ENCODE peak calls at places on chromosomes 2 and 18, in ten cellular contexts. X, I, K, T, N, J, Q, C, D and R are unnamed samples.
A peak's percentile ranks its signal among the peaks of the same experiment; 100 is the strongest.

GRCh38 chr2:228048838-228049490 is 132.5 kb downstream of the SPHKAP start:
- DNase-seq in X (peak; percentile 2), I (peak; percentile 11), K (peak; percentile 19), T (peak; percentile 62), N (no peak), J (peak; percentile 7), Q (no peak), C (peak; percentile 93), D (peak; percentile 24), R (peak; percentile 56)

GRCh38 chr18:79121746-79122474 is 52.7 kb downstream of the ATP9B start:
- DNase-seq in X (no peak), I (peak; percentile 64), K (peak; percentile 80), T (no peak), N (no peak), J (no peak), Q (no peak), C (no peak), D (peak; percentile 11), R (peak; percentile 24)

GRCh38 chr2:46643493-46643892 is 164.1 kb downstream of the TMEM247 start:
- DNase-seq in X (no peak), I (no peak), K (no peak), T (peak; percentile 83), N (no peak), J (no peak), Q (no peak), C (no peak), D (no peak), R (no peak)

GRCh38 chr2:217943379-217944321 is 59.1 kb downstream of the TNS1 start:
- DNase-seq in X (peak; percentile 74), I (peak; percentile 58), K (peak; percentile 70), T (peak; percentile 35), N (peak; percentile 90), J (peak; percentile 91), Q (no peak), C (no peak), D (peak; percentile 55), R (peak; percentile 48)

GRCh38 chr2:191262436-191262835 is 17.2 kb downstream of the MYO1B start:
- DNase-seq in X (no peak), I (no peak), K (no peak), T (no peak), N (no peak), J (no peak), Q (no peak), C (peak; percentile 73), D (no peak), R (no peak)

GRCh38 chr18:55868909-55869308 is 280.9 kb upstream of the TCF4 start:
- DNase-seq in X (no peak), I (peak; percentile 76), K (peak; percentile 42), T (no peak), N (no peak), J (no peak), Q (no peak), C (peak; percentile 46), D (peak; percentile 68), R (peak; percentile 27)

GRCh38 chr2:23900133-23900926 is 26.6 kb downstream of the ATAD2B start:
- DNase-seq in X (no peak), I (peak; percentile 69), K (peak; percentile 60), T (peak; percentile 54), N (no peak), J (no peak), Q (no peak), C (peak; percentile 85), D (peak; percentile 41), R (no peak)

GRCh38 chr2:64637931-64638330 is 15.8 kb downstream of the SERTAD2 start:
- DNase-seq in X (peak; percentile 47), I (peak; percentile 31), K (no peak), T (no peak), N (no peak), J (no peak), Q (no peak), C (peak; percentile 88), D (no peak), R (no peak)

GRCh38 chr2:191222507-191222906 is 22.7 kb upstream of the MYO1B start:
- DNase-seq in X (no peak), I (no peak), K (peak; percentile 36), T (no peak), N (no peak), J (peak; percentile 34), Q (no peak), C (peak; percentile 71), D (no peak), R (peak; percentile 67)

GRCh38 chr2:8132371-8132831 is 549.5 kb upstream of the ID2 start:
- DNase-seq in X (no peak), I (no peak), K (peak; percentile 66), T (no peak), N (no peak), J (peak; percentile 24), Q (no peak), C (no peak), D (no peak), R (peak; percentile 33)

GRCh38 chr18:14947482-14948162 is 199.7 kb downstream of the ANKRD30B start:
- DNase-seq in X (no peak), I (no peak), K (no peak), T (no peak), N (no peak), J (no peak), Q (no peak), C (no peak), D (no peak), R (no peak)

GRCh38 chr2:224308267-224308911 is 93.5 kb downstream of the FAM124B start:
- DNase-seq in X (no peak), I (no peak), K (no peak), T (no peak), N (no peak), J (no peak), Q (no peak), C (no peak), D (no peak), R (no peak)

GRCh38 chr18:519019-519879 is 18.7 kb upstream of the COLEC12 start:
- DNase-seq in X (peak; percentile 40), I (peak; percentile 80), K (peak; percentile 73), T (no peak), N (peak; percentile 63), J (peak; percentile 62), Q (no peak), C (no peak), D (peak; percentile 40), R (peak; percentile 49)

GRCh38 chr2:219087848-219088247 is 27.1 kb upstream of the IHH start:
- DNase-seq in X (no peak), I (peak; percentile 7), K (no peak), T (no peak), N (no peak), J (no peak), Q (no peak), C (no peak), D (no peak), R (no peak)

GRCh38 chr2:30915485-30915884 is 108.2 kb upstream of the CAPN13 start:
- DNase-seq in X (peak; percentile 17), I (peak; percentile 0), K (no peak), T (peak; percentile 34), N (peak; percentile 56), J (peak; percentile 27), Q (no peak), C (peak; percentile 62), D (peak; percentile 12), R (no peak)

GRCh38 chr2:67797801-67798535 is 264.8 kb downstream of the C1D start:
- DNase-seq in X (no peak), I (peak; percentile 66), K (peak; percentile 64), T (no peak), N (no peak), J (no peak), Q (no peak), C (peak; percentile 30), D (peak; percentile 72), R (peak; percentile 59)

GRCh38 chr2:67799889-67800288 is 262.9 kb downstream of the C1D start:
- DNase-seq in X (no peak), I (no peak), K (no peak), T (no peak), N (no peak), J (no peak), Q (no peak), C (no peak), D (no peak), R (no peak)

GRCh38 chr2:67802824-67803223 is 260.0 kb downstream of the C1D start:
- DNase-seq in X (no peak), I (no peak), K (no peak), T (no peak), N (no peak), J (no peak), Q (no peak), C (no peak), D (no peak), R (no peak)

GRCh38 chr2:67798536-67799160 is 264.2 kb downstream of the C1D start:
- DNase-seq in X (no peak), I (peak; percentile 14), K (no peak), T (no peak), N (no peak), J (no peak), Q (no peak), C (no peak), D (no peak), R (no peak)

DNA sequence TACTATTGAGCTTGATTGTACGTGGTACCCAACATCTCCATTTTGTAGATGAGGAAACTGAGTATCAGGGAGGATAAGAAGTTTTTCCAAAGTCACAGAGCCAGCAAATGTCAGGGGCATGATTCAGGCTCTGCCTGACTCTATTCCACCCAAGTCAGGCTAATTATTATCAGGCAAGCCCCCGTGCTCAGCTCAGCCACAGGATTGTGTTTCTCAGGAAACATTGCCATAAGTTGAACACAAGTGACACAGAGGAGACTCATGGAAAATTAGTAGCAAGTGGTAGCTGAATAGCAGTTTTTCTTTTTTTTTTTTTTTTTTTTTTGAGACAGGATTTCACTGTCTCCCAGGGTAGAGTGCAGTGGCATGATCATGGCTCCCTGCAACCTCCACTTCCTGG is 260.5 kb downstream of the C1D start:
- DNase-seq in X (no peak), I (no peak), K (no peak), T (no peak), N (no peak), J (no peak), Q (no peak), C (no peak), D (no peak), R (no peak)
- H3K4me3 ChIP-seq in X (no peak overlapping the region), I (no peak overlapping the region), K (no peak overlapping the region), T (no peak overlapping the region), N (no peak overlapping the region), J (no peak overlapping the region), Q (no peak overlapping the region), C (no peak overlapping the region), D (no peak overlapping the region), R (no peak overlapping the region)

GRCh38 chr2:233208382-233209116 is 42.9 kb upstream of the ATG16L1 start:
- DNase-seq in X (no peak), I (no peak), K (peak; percentile 9), T (peak; percentile 31), N (no peak), J (no peak), Q (no peak), C (no peak), D (no peak), R (no peak)
- TF ChIP-seq CTCF in X (no peak), I (no peak), K (no peak), T (no peak), N (no peak), J (no peak), Q (no peak), C (peak; percentile 10), D (no peak), R (no peak)

GRCh38 chr18:35835838-35836237 is 136.6 kb upstream of the RMP24 start:
- DNase-seq in X (no peak), I (no peak), K (no peak), T (no peak), N (no peak), J (no peak), Q (no peak), C (no peak), D (no peak), R (no peak)
- H3K4me3 ChIP-seq in X (no peak overlapping the region), I (no peak overlapping the region), K (no peak overlapping the region), T (no peak overlapping the region), N (no peak overlapping the region), J (no peak overlapping the region), Q (no peak overlapping the region), C (no peak overlapping the region), D (no peak overlapping the region), R (no peak overlapping the region)

GRCh38 chr2:120283649-120284048 is 31.0 kb downstream of the RALB start:
- DNase-seq in X (no peak), I (peak; percentile 63), K (peak; percentile 52), T (peak; percentile 18), N (no peak), J (no peak), Q (no peak), C (no peak), D (no peak), R (peak; percentile 50)
- TF ChIP-seq CTCF in X (peak; percentile 10), I (peak; percentile 51), K (peak; percentile 39), T (no peak), N (peak; percentile 7), J (no peak), Q (peak; percentile 10), C (no peak), D (peak; percentile 65), R (peak; percentile 62)